ENCODE peak calls at places on chromosomes 16 and 17, in nine cellular contexts. One of them, this sample, is unnamed.
A peak's percentile ranks its signal among the peaks of the same experiment; 100 is the strongest.

GRCh38 chr17:79044462-79044861 is 20.5 kb downstream of the C1QTNF1 start:
- DNase-seq in neural progenitor cell: no peak
- DNase-seq in mucosa of descending colon: peak; percentile 23
- DNase-seq in CD8-positive, alpha-beta memory T cell: no peak
- DNase-seq in choroid plexus epithelial cell: no peak
- DNase-seq in AG09309: no peak
- DNase-seq in GM12864: no peak
- DNase-seq in naive thymus-derived CD4-positive, alpha-beta T cell: no peak
- DNase-seq in PC-9: no peak
- DNase-seq in this sample: no peak

GRCh38 chr17:9937164-9937835 is 32.2 kb upstream of the RCVRN start:
- DNase-seq in neural progenitor cell: no peak
- DNase-seq in mucosa of descending colon: peak; percentile 35
- DNase-seq in CD8-positive, alpha-beta memory T cell: no peak
- DNase-seq in choroid plexus epithelial cell: peak; percentile 44
- DNase-seq in AG09309: peak; percentile 11
- DNase-seq in GM12864: no peak
- DNase-seq in naive thymus-derived CD4-positive, alpha-beta T cell: no peak
- DNase-seq in PC-9: no peak
- DNase-seq in this sample: no peak

GRCh38 chr16:29804455-29805231 is 1.7 kb upstream of the MAZ start:
- DNase-seq in neural progenitor cell: peak; percentile 43
- DNase-seq in mucosa of descending colon: no peak
- DNase-seq in CD8-positive, alpha-beta memory T cell: no peak
- DNase-seq in choroid plexus epithelial cell: peak; percentile 58
- DNase-seq in AG09309: no peak
- DNase-seq in GM12864: no peak
- DNase-seq in naive thymus-derived CD4-positive, alpha-beta T cell: no peak
- DNase-seq in PC-9: peak; percentile 41
- DNase-seq in this sample: no peak

GRCh38 chr16:85622683-85623082 is 9.6 kb downstream of the GSE1 start:
- DNase-seq in neural progenitor cell: no peak
- DNase-seq in mucosa of descending colon: no peak
- DNase-seq in CD8-positive, alpha-beta memory T cell: no peak
- DNase-seq in choroid plexus epithelial cell: no peak
- DNase-seq in AG09309: no peak
- DNase-seq in GM12864: no peak
- DNase-seq in naive thymus-derived CD4-positive, alpha-beta T cell: no peak
- DNase-seq in PC-9: no peak
- DNase-seq in this sample: no peak

GRCh38 chr17:40551091-40551873 is 14.0 kb downstream of the CCR7 start:
- DNase-seq in neural progenitor cell: no peak
- DNase-seq in mucosa of descending colon: peak; percentile 45
- DNase-seq in CD8-positive, alpha-beta memory T cell: no peak
- DNase-seq in choroid plexus epithelial cell: peak; percentile 100
- DNase-seq in AG09309: peak; percentile 100
- DNase-seq in GM12864: no peak
- DNase-seq in naive thymus-derived CD4-positive, alpha-beta T cell: peak; percentile 36
- DNase-seq in PC-9: no peak
- DNase-seq in this sample: no peak

GRCh38 chr17:80337195-80337895 is 76.7 kb downstream of the RNF213 start:
- DNase-seq in neural progenitor cell: no peak
- DNase-seq in mucosa of descending colon: no peak
- DNase-seq in CD8-positive, alpha-beta memory T cell: no peak
- DNase-seq in choroid plexus epithelial cell: no peak
- DNase-seq in AG09309: no peak
- DNase-seq in GM12864: no peak
- DNase-seq in naive thymus-derived CD4-positive, alpha-beta T cell: no peak
- DNase-seq in PC-9: no peak
- DNase-seq in this sample: no peak

GRCh38 chr16:57084996-57085395 is 7.4 kb upstream of the CPNE2 start:
- DNase-seq in neural progenitor cell: no peak
- DNase-seq in mucosa of descending colon: no peak
- DNase-seq in CD8-positive, alpha-beta memory T cell: no peak
- DNase-seq in choroid plexus epithelial cell: no peak
- DNase-seq in AG09309: no peak
- DNase-seq in GM12864: no peak
- DNase-seq in naive thymus-derived CD4-positive, alpha-beta T cell: no peak
- DNase-seq in PC-9: no peak
- DNase-seq in this sample: no peak

GRCh38 chr17:3636154-3636907 is at the start of the genes CTNS and SHPK:
- DNase-seq in neural progenitor cell: peak; percentile 99
- DNase-seq in mucosa of descending colon: peak; percentile 97
- DNase-seq in CD8-positive, alpha-beta memory T cell: peak; percentile 93
- DNase-seq in choroid plexus epithelial cell: peak; percentile 97
- DNase-seq in AG09309: peak; percentile 75
- DNase-seq in GM12864: peak; percentile 84
- DNase-seq in naive thymus-derived CD4-positive, alpha-beta T cell: peak; percentile 95
- DNase-seq in PC-9: peak; percentile 99
- DNase-seq in this sample: peak; percentile 86

GRCh38 chr16:17160285-17160854 is 310.4 kb downstream of the XYLT1 start:
- DNase-seq in neural progenitor cell: peak; percentile 63
- DNase-seq in mucosa of descending colon: no peak
- DNase-seq in CD8-positive, alpha-beta memory T cell: no peak
- DNase-seq in choroid plexus epithelial cell: no peak
- DNase-seq in AG09309: no peak
- DNase-seq in GM12864: no peak
- DNase-seq in naive thymus-derived CD4-positive, alpha-beta T cell: no peak
- DNase-seq in PC-9: no peak
- DNase-seq in this sample: no peak

GRCh38 chr17:43140396-43141332 is 15.5 kb upstream of the BRCA1 start:
- DNase-seq in neural progenitor cell: no peak
- DNase-seq in mucosa of descending colon: no peak
- DNase-seq in CD8-positive, alpha-beta memory T cell: no peak
- DNase-seq in choroid plexus epithelial cell: no peak
- DNase-seq in AG09309: no peak
- DNase-seq in GM12864: no peak
- DNase-seq in naive thymus-derived CD4-positive, alpha-beta T cell: no peak
- DNase-seq in PC-9: no peak
- DNase-seq in this sample: no peak

DNA sequence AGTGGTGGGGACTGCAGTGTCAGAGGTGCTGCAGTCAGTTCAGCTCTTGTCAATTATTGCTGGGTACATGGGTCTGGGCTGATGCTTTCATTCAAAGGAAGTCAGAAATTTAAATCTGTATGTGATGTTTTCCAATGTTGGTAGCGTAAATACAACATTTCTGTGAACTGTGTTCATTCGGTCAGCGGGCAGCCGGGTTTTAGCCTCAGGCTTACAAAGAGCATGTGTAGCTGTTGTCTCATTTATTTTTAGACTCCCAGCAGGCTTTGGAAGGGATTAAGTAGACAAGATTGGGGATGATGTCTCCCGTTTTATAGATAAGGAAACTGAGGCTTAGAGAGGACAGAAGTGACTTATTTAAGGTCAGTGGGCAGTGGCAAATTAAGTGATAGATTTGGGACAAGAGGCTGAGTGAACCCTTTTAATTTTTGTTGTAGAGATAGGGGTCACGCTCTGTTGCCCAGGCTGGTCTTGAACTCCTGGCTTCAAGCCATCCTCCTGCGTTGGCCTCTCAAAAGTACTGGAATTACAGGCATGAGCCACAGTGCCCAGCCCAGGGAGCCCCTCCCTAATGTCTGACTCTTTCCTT is 8.1 kb downstream of the AQP8 start:
- DNase-seq in neural progenitor cell: no peak
- DNase-seq in mucosa of descending colon: no peak
- DNase-seq in CD8-positive, alpha-beta memory T cell: no peak
- DNase-seq in choroid plexus epithelial cell: no peak
- DNase-seq in AG09309: no peak
- DNase-seq in GM12864: no peak
- DNase-seq in naive thymus-derived CD4-positive, alpha-beta T cell: no peak
- DNase-seq in PC-9: no peak
- DNase-seq in this sample: no peak
- H3K4me3 ChIP-seq in neural progenitor cell: no peak overlapping the region
- H3K4me3 ChIP-seq in mucosa of descending colon: no peak overlapping the region
- H3K4me3 ChIP-seq in CD8-positive, alpha-beta memory T cell: no peak overlapping the region
- H3K4me3 ChIP-seq in choroid plexus epithelial cell: no peak overlapping the region
- H3K4me3 ChIP-seq in AG09309: no peak overlapping the region
- H3K4me3 ChIP-seq in GM12864: no peak overlapping the region
- H3K4me3 ChIP-seq in naive thymus-derived CD4-positive, alpha-beta T cell: no peak overlapping the region
- H3K4me3 ChIP-seq in PC-9: no peak overlapping the region
- H3K4me3 ChIP-seq in this sample: no peak overlapping the region

DNA sequence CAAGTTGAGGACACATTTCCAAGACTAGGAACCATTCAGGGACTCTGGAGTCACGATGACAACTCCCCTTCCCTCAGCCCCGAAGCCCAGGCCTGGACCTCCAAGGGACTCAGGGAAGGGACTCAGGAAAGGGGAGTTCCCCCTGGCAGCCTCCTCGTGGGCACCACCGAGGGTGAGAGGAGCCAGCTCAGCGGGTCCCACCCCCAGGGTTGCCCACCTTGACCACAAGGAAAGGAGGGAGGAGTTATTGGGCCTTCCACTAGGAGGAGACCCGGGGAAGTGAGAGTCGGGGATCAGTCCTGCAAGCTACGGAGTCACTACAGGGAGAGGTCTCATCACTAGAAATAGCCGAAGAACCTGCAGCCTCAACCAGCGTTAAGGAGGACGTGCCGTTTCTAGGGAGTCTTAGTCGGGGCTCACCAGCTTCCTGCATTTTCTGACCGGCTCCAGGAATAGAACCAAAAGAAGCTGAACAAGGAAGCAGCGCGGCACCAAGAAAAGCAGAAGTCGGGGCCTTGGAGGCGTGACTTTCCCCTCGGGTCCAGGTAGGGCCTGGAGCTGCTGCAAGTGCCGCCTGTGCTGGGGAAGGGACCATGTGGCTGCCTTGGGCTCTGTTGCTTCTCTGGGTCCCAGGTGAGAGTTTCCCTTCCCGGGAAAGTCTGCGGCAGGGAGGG is at the start of gene CD300A:
- DNase-seq in neural progenitor cell: no peak
- DNase-seq in mucosa of descending colon: peak; percentile 55
- DNase-seq in CD8-positive, alpha-beta memory T cell: no peak
- DNase-seq in choroid plexus epithelial cell: no peak
- DNase-seq in AG09309: no peak
- DNase-seq in GM12864: no peak
- DNase-seq in naive thymus-derived CD4-positive, alpha-beta T cell: peak; percentile 38
- DNase-seq in PC-9: no peak
- DNase-seq in this sample: no peak
- H3K4me3 ChIP-seq in neural progenitor cell: no peak within 1 kb of the TSS
- H3K4me3 ChIP-seq in mucosa of descending colon: no peak within 1 kb of the TSS
- H3K4me3 ChIP-seq in CD8-positive, alpha-beta memory T cell: peak within 1 kb of the TSS; percentile 64
- H3K4me3 ChIP-seq in choroid plexus epithelial cell: no peak within 1 kb of the TSS
- H3K4me3 ChIP-seq in AG09309: no peak within 1 kb of the TSS
- H3K4me3 ChIP-seq in GM12864: peak within 1 kb of the TSS; percentile 80
- H3K4me3 ChIP-seq in naive thymus-derived CD4-positive, alpha-beta T cell: peak within 1 kb of the TSS; percentile 66
- H3K4me3 ChIP-seq in PC-9: no peak within 1 kb of the TSS
- H3K4me3 ChIP-seq in this sample: no peak within 1 kb of the TSS

DNA sequence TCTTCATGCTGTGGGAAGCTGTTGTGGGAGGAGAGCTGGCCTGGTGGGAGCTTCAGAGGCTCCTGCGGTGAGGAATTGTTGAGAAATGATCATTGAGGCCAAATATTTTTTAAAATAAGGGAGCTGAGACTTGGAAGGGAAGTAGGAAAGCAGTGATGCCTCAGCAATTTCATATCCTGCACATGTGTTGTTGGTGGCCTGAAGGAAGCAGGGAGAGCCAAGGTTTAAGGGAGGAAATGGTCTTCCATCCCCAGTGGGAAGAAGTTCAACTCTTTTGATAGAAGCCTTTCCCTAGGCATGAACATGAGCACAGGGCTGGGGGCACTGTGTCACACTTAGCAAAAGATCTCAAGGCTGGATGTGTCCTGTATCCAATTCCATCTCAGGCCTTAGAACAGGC is at the start of gene CCL14:
- DNase-seq in neural progenitor cell: no peak
- DNase-seq in mucosa of descending colon: no peak
- DNase-seq in CD8-positive, alpha-beta memory T cell: no peak
- DNase-seq in choroid plexus epithelial cell: no peak
- DNase-seq in AG09309: no peak
- DNase-seq in GM12864: no peak
- DNase-seq in naive thymus-derived CD4-positive, alpha-beta T cell: no peak
- DNase-seq in PC-9: no peak
- DNase-seq in this sample: no peak
- H3K4me3 ChIP-seq in neural progenitor cell: no peak within 1 kb of the TSS
- H3K4me3 ChIP-seq in mucosa of descending colon: no peak within 1 kb of the TSS
- H3K4me3 ChIP-seq in CD8-positive, alpha-beta memory T cell: no peak within 1 kb of the TSS
- H3K4me3 ChIP-seq in choroid plexus epithelial cell: no peak within 1 kb of the TSS
- H3K4me3 ChIP-seq in AG09309: no peak within 1 kb of the TSS
- H3K4me3 ChIP-seq in GM12864: no peak within 1 kb of the TSS
- H3K4me3 ChIP-seq in naive thymus-derived CD4-positive, alpha-beta T cell: no peak within 1 kb of the TSS
- H3K4me3 ChIP-seq in PC-9: no peak within 1 kb of the TSS
- H3K4me3 ChIP-seq in this sample: no peak within 1 kb of the TSS

GRCh38 chr17:36885761-36886365 is 51.4 kb upstream of the LHX1 start:
- DNase-seq in neural progenitor cell: no peak
- DNase-seq in mucosa of descending colon: no peak
- DNase-seq in CD8-positive, alpha-beta memory T cell: no peak
- DNase-seq in choroid plexus epithelial cell: no peak
- DNase-seq in AG09309: no peak
- DNase-seq in GM12864: no peak
- DNase-seq in naive thymus-derived CD4-positive, alpha-beta T cell: no peak
- DNase-seq in PC-9: no peak
- DNase-seq in this sample: no peak

GRCh38 chr17:36881323-36881722 is 56.0 kb upstream of the LHX1 start:
- DNase-seq in neural progenitor cell: no peak
- DNase-seq in mucosa of descending colon: no peak
- DNase-seq in CD8-positive, alpha-beta memory T cell: no peak
- DNase-seq in choroid plexus epithelial cell: no peak
- DNase-seq in AG09309: no peak
- DNase-seq in GM12864: no peak
- DNase-seq in naive thymus-derived CD4-positive, alpha-beta T cell: no peak
- DNase-seq in PC-9: no peak
- DNase-seq in this sample: no peak

GRCh38 chr17:36884495-36885160 is 52.6 kb upstream of the LHX1 start:
- DNase-seq in neural progenitor cell: no peak
- DNase-seq in mucosa of descending colon: no peak
- DNase-seq in CD8-positive, alpha-beta memory T cell: no peak
- DNase-seq in choroid plexus epithelial cell: no peak
- DNase-seq in AG09309: no peak
- DNase-seq in GM12864: no peak
- DNase-seq in naive thymus-derived CD4-positive, alpha-beta T cell: no peak
- DNase-seq in PC-9: no peak
- DNase-seq in this sample: no peak

GRCh38 chr17:36888236-36888957 is 48.9 kb upstream of the LHX1 start:
- DNase-seq in neural progenitor cell: peak; percentile 29
- DNase-seq in mucosa of descending colon: no peak
- DNase-seq in CD8-positive, alpha-beta memory T cell: no peak
- DNase-seq in choroid plexus epithelial cell: no peak
- DNase-seq in AG09309: no peak
- DNase-seq in GM12864: no peak
- DNase-seq in naive thymus-derived CD4-positive, alpha-beta T cell: no peak
- DNase-seq in PC-9: no peak
- DNase-seq in this sample: no peak

DNA sequence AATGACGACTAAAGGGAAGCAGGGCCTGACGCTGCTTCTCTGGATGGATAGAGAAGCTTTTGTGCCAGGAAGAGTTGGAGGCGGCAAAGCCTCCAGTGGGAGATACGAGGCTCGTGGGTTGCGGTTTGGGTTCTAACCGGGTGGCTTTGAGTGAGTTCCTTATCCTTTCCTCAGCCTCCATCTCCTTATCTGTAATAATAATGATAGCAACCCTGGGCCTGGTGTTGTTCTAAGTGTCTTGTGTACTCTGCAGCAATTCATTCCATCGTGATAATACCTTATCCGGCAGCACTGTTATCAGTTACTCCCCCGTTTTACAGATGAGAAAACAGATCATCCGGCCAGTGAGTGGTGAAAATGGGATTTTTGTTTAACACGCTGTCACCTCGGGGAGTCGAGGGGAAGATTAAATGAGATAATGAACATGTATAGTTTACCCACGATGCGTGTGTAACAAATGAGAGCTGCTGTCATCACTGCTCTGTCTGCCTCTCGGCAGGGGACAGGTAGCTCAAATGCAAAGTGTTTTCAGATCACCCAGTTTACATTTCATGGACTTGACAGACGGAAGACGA is 52.0 kb upstream of the LHX1 start:
- DNase-seq in neural progenitor cell: no peak
- DNase-seq in mucosa of descending colon: no peak
- DNase-seq in CD8-positive, alpha-beta memory T cell: no peak
- DNase-seq in choroid plexus epithelial cell: no peak
- DNase-seq in AG09309: no peak
- DNase-seq in GM12864: no peak
- DNase-seq in naive thymus-derived CD4-positive, alpha-beta T cell: no peak
- DNase-seq in PC-9: no peak
- DNase-seq in this sample: no peak
- H3K4me3 ChIP-seq in neural progenitor cell: no peak overlapping the region
- H3K4me3 ChIP-seq in mucosa of descending colon: no peak overlapping the region
- H3K4me3 ChIP-seq in CD8-positive, alpha-beta memory T cell: no peak overlapping the region
- H3K4me3 ChIP-seq in choroid plexus epithelial cell: no peak overlapping the region
- H3K4me3 ChIP-seq in AG09309: no peak overlapping the region
- H3K4me3 ChIP-seq in GM12864: no peak overlapping the region
- H3K4me3 ChIP-seq in naive thymus-derived CD4-positive, alpha-beta T cell: no peak overlapping the region
- H3K4me3 ChIP-seq in PC-9: no peak overlapping the region
- H3K4me3 ChIP-seq in this sample: no peak overlapping the region